ENCODE peak calls at places on chromosomes 11 and 22, in four cellular contexts. N is cardiac fibroblast, H is MCF 10A, L is left ventricle myocardium inferior. G is an unnamed sample.

GRCh38 chr11:65014146-65014960 is at the start of gene ARL2:
- DNase-seq in N (no peak), L (no peak), H (no peak), G (no peak)

GRCh38 chr11:65262381-65262680 is 569 bp downstream of the POLA2 start:
- DNase-seq in N (peak; percentile 60), H (no peak), L (no peak), G (no peak)

GRCh38 chr22:37633082-37633692 is 6.3 kb upstream of the SH3BP1 start:
- DNase-seq in H (no peak), N (no peak), L (no peak), G (no peak)

GRCh38 chr11:77141034-77141433 is 13.0 kb downstream of the MYO7A start:
- DNase-seq in N (peak; percentile 65), H (no peak), L (no peak), G (peak; percentile 65)

GRCh38 chr22:37976547-37976946 is 7.8 kb downstream of the SOX10 start:
- DNase-seq in H (no peak), N (no peak), L (no peak), G (no peak)

GRCh38 chr11:69465236-69466000 is 16.0 kb upstream of the LINC01488 start:
- DNase-seq in L (peak; percentile 13), H (peak; percentile 33), N (no peak), G (no peak)

GRCh38 chr22:41333806-41334205 is 32.5 kb downstream of the ZC3H7B start:
- DNase-seq in N (no peak), H (no peak), L (no peak), G (no peak)

GRCh38 chr11:65927904-65928397 is 8.7 kb downstream of the DRAP1 start:
- DNase-seq in N (no peak), L (no peak), H (no peak), G (peak; percentile 35)

GRCh38 chr22:42565956-42566355 is 12.2 kb downstream of the SERHL2 start:
- DNase-seq in N (no peak), H (no peak), L (no peak), G (no peak)

GRCh38 chr11:57424802-57425564 is 1.9 kb downstream of the SLC43A3 start:
- DNase-seq in N (peak; percentile 94), H (peak; percentile 83), L (peak; percentile 61), G (peak; percentile 97)

GRCh38 chr11:78576549-78577097 is 2.0 kb upstream of the NARS2 start:
- DNase-seq in L (no peak), N (no peak), H (no peak), G (no peak)

GRCh38 chr22:41709341-41709740 is 10.0 kb downstream of the MEI1 start:
- DNase-seq in N (no peak), H (no peak), L (no peak), G (no peak)

DNA sequence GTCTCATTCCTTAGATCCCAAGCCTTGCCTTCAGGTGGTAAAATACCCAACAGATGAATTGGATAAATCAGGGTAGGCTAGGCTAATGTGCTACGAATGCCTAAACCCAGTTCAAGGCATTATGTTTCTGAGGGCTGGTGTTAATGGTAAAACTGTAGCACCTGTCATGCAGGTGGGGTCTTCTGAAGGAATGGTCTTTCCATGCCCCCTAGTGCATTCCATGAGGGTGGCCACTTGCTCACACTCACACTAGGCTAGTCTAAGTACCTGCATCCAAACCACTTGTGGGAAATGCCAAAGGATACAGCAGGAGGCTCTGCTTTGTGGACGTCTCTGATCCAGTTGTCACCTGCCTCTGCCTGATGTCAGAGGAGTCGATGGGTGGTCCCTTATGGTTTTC is 24.2 kb upstream of the UCP3 start:
- DNase-seq in H (no peak), L (no peak), N (no peak), G (no peak)
- TF ChIP-seq CTCF in H (no peak), L (no peak), N (no peak), G (no peak)

GRCh38 chr22:46113110-46113909 is 37.0 kb upstream of the PPARA start:
- DNase-seq in H (no peak), L (no peak), N (no peak), G (no peak)

GRCh38 chr22:46115388-46115678 is 35.0 kb upstream of the PPARA start:
- DNase-seq in N (no peak), H (no peak), L (no peak), G (no peak)

GRCh38 chr22:46115755-46116490 is 34.4 kb upstream of the PPARA start:
- DNase-seq in N (no peak), L (no peak), H (peak; percentile 36), G (no peak)

GRCh38 chr22:46113910-46114517 is 36.3 kb upstream of the PPARA start:
- DNase-seq in N (no peak), H (no peak), L (peak; percentile 66), G (no peak)

DNA sequence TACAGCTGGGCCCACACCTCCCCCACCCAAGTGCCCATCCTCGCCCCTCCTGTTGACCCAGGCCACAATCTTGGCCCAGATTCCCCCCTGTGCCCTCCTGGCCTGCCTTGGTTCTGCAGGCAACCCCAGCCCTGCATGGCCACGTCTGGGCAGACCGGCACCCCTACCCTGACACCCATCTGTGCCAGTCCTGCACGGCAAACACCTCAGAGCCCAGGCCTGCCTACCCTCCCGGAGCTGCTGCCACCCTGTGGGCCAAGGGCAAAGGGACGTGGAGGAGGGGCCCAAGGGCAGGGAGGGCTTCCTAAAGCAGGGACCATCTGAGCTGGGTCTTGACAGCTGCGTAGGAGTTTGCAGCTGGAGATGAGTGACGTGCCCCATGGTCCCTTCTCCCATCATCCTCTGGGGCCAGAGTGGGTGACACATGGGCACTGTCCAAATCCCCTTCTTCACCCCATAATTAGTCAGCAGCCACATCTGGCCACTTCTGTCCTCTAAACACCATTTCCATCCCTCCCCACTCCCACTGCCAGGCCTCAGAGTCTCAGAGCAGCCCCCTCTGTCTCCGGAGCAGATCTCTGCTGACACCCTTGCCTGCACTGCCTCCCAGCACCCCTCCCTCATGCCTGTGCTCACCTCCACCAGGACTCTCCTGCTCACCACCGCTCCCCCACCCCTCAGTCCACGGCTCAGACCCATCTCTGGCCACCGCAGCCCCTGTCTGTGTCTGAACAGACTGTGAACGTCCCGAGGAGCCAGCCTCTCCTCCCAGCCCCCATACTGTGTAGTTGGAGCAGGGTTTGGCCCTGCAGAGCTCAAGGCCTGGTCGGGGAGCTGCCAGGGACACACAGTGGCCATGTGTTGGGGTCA is 35.6 kb upstream of the PPARA start:
- DNase-seq in L (no peak), N (no peak), H (no peak), G (no peak)
- TF ChIP-seq CTCF in L (peak; percentile 17), N (no peak), H (no peak), G (no peak)

GRCh38 chr11:112584674-112585073 is 324.0 kb upstream of the PLET1 start:
- DNase-seq in L (no peak), N (no peak), H (peak; percentile 25), G (peak; percentile 28)
- TF ChIP-seq CTCF in L (peak; percentile 29), N (no peak), H (peak; percentile 14), G (peak; percentile 52)

GRCh38 chr11:120945042-120945441 is 78.9 kb upstream of the TBCEL start:
- DNase-seq in H (no peak), L (no peak), N (no peak), G (no peak)
- TF ChIP-seq CTCF in H (peak; percentile 25), L (peak; percentile 24), N (peak; percentile 32), G (peak; percentile 36)